ENCODE peak calls at places on chromosomes 4 and X, in eight cellular contexts. S, X, L, T, O, D, J and W are unnamed samples.

GRCh38 chrX:118523920-118524319 is 28.3 kb downstream of the DOCK11 start:
- DNase-seq in S (peak), X (no peak), L (no peak), T (no peak), O (no peak), D (no peak), J (no peak), W (no peak)

GRCh38 chrX:14717949-14718348 is 154.9 kb downstream of the FANCB start:
- DNase-seq in S (no peak), X (no peak), L (no peak), T (no peak), O (no peak), D (no peak), J (no peak), W (no peak)

GRCh38 chr4:123308667-123309066 is 87.9 kb upstream of the SPRY1 start:
- DNase-seq in S (no peak), X (no peak), L (no peak), T (no peak), O (no peak), D (no peak), J (no peak), W (no peak)

GRCh38 chrX:102720237-102721168 is at the start of gene GPRASP3:
- DNase-seq in S (peak), X (peak), L (peak), T (no peak), O (no peak), D (peak), J (peak), W (no peak)

GRCh38 chr4:110211770-110212061 is 13.3 kb upstream of the ELOVL6 start:
- DNase-seq in S (no peak), X (no peak), L (no peak), T (no peak), O (no peak), D (no peak), J (no peak), W (no peak)

GRCh38 chr4:181946902-181947301 is 296.3 kb upstream of the TENM3 start:
- DNase-seq in S (no peak), X (no peak), L (no peak), T (no peak), O (no peak), D (no peak), J (no peak), W (no peak)

GRCh38 chr4:134531013-134531412 is 329.4 kb upstream of the PABPC4L start:
- DNase-seq in S (no peak), X (no peak), L (no peak), T (no peak), O (no peak), D (no peak), J (no peak), W (no peak)

GRCh38 chr4:139242511-139243051 is 37.4 kb downstream of the MGARP start:
- DNase-seq in S (no peak), X (no peak), L (no peak), T (no peak), O (no peak), D (peak), J (peak), W (no peak)

GRCh38 chr4:152100378-152101201 is 339.8 kb upstream of the GATB start:
- DNase-seq in S (peak), X (no peak), L (no peak), T (peak), O (no peak), D (no peak), J (no peak), W (no peak)

GRCh38 chr4:128387600-128388351 is 100.2 kb upstream of the PGRMC2 start:
- DNase-seq in S (no peak), X (no peak), L (no peak), T (no peak), O (no peak), D (peak), J (peak), W (no peak)

GRCh38 chr4:1285790-1286553 is 3.7 kb upstream of the MAEA start:
- DNase-seq in S (no peak), X (peak), L (no peak), T (no peak), O (no peak), D (no peak), J (no peak), W (no peak)

GRCh38 chr4:54882616-54883015 is 224.9 kb downstream of the KIT start:
- DNase-seq in S (no peak), X (no peak), L (no peak), T (no peak), O (no peak), D (peak), J (peak), W (no peak)

GRCh38 chr4:136336479-136336878 is 1195.8 kb downstream of the PCDH18 start:
- DNase-seq in S (no peak), X (no peak), L (no peak), T (no peak), O (no peak), D (no peak), J (no peak), W (no peak)

GRCh38 chr4:71187399-71188196 is 151.2 kb upstream of the SLC4A4 start:
- DNase-seq in S (no peak), X (peak), L (peak), T (no peak), O (peak), D (no peak), J (peak), W (no peak)

GRCh38 chr4:127783026-127783769 is 1.1 kb downstream of the HSPA4L start:
- DNase-seq in S (no peak), X (peak), L (peak), T (peak), O (peak), D (peak), J (peak), W (peak)

GRCh38 chrX:129931411-129932136 is 25.6 kb downstream of the UTP14A start:
- DNase-seq in S (peak), X (peak), L (peak), T (peak), O (peak), D (peak), J (peak), W (peak)

GRCh38 chr4:100289530-100289888 is 99.2 kb upstream of the DDIT4L start:
- DNase-seq in S (no peak), X (no peak), L (no peak), T (no peak), O (no peak), D (no peak), J (no peak), W (no peak)

GRCh38 chr4:146235654-146236570 is 21.6 kb downstream of the REELD1 start:
- DNase-seq in S (no peak), X (no peak), L (no peak), T (no peak), O (no peak), D (peak), J (no peak), W (no peak)

GRCh38 chr4:110287130-110287529 is 88.7 kb upstream of the ELOVL6 start:
- DNase-seq in S (no peak), X (no peak), L (no peak), T (no peak), O (no peak), D (peak), J (peak), W (no peak)

GRCh38 chrX:70134116-70134477 is 850 bp downstream of the IGBP1 start:
- DNase-seq in S (no peak), X (peak), L (no peak), T (no peak), O (no peak), D (no peak), J (peak), W (no peak)

GRCh38 chr4:155966171-155966570 is 12.5 kb upstream of the CTSO start:
- DNase-seq in S (no peak), X (no peak), L (no peak), T (no peak), O (no peak), D (no peak), J (no peak), W (no peak)

GRCh38 chr4:121307441-121308327 is 73.1 kb downstream of the QRFPR start:
- DNase-seq in S (peak), X (peak), L (no peak), T (no peak), O (no peak), D (peak), J (peak), W (no peak)

GRCh38 chr4:1711055-1711905 is 839 bp downstream of the SLBP start:
- DNase-seq in S (peak), X (peak), L (peak), T (no peak), O (no peak), D (peak), J (peak), W (peak)

GRCh38 chr4:187085339-187085738 is 361.7 kb upstream of the FAT1 start:
- DNase-seq in S (no peak), X (no peak), L (no peak), T (no peak), O (no peak), D (no peak), J (no peak), W (no peak)

GRCh38 chr4:7421356-7422097 is 13.2 kb downstream of the PSAPL1 start:
- DNase-seq in S (no peak), X (no peak), L (peak), T (peak), O (no peak), D (no peak), J (no peak), W (no peak)

GRCh38 chr4:76956961-76957738 is 7.6 kb downstream of the SEPTIN11 start:
- DNase-seq in S (no peak), X (peak), L (no peak), T (no peak), O (no peak), D (no peak), J (no peak), W (no peak)

GRCh38 chr4:127425911-127426310 is 206.8 kb upstream of the INTU start:
- DNase-seq in S (no peak), X (no peak), L (no peak), T (no peak), O (no peak), D (no peak), J (no peak), W (no peak)

GRCh38 chr4:183546376-183546775 is 41.5 kb downstream of the ING2 start:
- DNase-seq in S (no peak), X (no peak), L (no peak), T (no peak), O (no peak), D (no peak), J (no peak), W (no peak)
- TF ChIP-seq CTCF in S (no peak), X (no peak), L (no peak), T (no peak), O (no peak), D (no peak), J (no peak), W (no peak)

DNA sequence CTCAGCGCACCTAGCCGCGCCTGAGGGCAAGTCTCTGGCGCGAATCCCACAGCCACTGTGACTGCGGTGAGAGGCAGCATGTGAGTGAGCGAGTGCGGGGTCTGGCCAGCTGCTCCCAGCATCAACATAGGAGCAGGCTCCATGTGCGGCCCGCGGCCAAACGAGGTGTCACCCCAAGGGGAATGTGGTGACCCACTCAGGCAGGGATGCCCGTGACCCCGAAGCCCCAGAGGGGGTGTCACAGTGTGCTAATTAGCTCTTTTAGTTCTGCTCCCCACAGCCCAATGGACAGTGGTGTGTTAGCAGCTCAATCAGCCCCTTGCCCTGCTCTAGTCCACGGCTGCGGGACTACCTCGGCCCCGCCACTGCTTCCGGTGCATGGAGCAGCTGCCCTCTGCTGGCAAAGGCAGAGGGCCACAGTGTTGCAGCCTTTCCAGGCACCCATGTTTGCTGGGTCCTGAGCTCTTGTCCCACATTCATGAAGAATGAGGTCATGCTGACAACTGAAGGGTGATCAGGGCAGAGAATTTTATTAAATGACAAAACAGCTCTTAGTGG is 61.4 kb downstream of the AGA start:
- DNase-seq in S (no peak), X (no peak), L (no peak), T (no peak), O (no peak), D (no peak), J (no peak), W (no peak)
- TF ChIP-seq CTCF in S (no peak), X (no peak), L (no peak), T (no peak), O (peak), D (peak), J (no peak), W (no peak)

DNA sequence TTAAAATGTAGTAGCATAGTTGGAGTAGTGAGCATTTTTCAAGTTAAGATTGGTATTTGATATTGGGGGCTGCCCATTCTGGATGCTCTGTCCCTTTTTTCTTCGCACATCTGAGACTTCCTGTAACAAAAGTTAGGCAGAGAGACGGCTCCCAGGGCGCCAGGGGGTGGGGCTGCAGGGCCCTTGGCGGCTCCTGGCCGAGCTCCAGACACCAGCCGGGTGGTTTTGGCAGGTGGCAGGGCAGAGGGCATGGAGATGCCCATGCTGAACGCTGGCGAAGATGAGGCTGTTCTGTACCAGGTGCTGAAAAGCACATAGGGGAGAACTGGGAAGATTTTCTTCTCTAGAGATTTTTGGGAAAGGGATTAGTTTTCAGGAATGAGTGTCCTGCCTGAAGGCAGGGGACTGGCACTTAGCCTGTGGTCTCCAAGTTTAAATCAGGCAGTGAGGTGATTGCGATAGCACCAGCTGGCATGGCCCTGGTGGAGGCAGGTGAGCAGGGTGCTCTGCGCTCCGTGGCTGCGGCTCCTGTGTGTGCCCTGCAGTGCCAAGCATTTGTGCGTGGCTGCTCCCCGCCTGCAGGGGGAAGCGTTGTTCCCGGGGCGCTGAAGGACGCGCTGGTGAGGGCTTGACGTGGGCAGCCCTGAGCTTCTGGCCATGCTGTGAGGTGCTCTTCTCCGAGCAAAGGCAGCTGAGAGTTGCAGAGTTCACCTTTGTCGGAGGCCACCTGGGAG is 23.6 kb upstream of the HGFAC start:
- DNase-seq in S (no peak), X (no peak), L (peak), T (no peak), O (no peak), D (no peak), J (no peak), W (no peak)
- TF ChIP-seq CTCF in S (no peak), X (no peak), L (no peak), T (no peak), O (peak), D (peak), J (peak), W (no peak)

DNA sequence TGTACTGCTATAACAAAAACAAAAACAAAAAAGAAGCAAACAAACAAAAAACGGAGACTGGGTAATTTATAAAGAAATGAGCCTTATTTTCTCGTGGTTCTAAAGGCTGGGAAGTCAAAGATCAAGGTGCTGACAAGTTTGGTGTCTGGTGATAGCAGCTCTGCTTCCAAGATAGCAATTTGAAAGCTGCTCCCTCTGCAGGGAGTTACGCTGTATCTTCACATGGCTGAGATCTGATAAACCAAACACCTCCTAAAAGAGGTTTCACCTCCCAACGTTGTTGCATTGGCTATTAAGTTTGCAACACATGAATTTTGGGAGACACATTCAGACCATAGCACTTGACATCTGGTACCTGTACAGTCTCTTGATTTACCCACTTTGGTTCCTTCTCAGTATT is 854.2 kb downstream of the CENPC start:
- DNase-seq in S (no peak), X (no peak), L (no peak), T (no peak), O (no peak), D (no peak), J (no peak), W (no peak)
- TF ChIP-seq CTCF in S (no peak), X (no peak), L (no peak), T (no peak), O (no peak), D (peak), J (peak), W (no peak)

DNA sequence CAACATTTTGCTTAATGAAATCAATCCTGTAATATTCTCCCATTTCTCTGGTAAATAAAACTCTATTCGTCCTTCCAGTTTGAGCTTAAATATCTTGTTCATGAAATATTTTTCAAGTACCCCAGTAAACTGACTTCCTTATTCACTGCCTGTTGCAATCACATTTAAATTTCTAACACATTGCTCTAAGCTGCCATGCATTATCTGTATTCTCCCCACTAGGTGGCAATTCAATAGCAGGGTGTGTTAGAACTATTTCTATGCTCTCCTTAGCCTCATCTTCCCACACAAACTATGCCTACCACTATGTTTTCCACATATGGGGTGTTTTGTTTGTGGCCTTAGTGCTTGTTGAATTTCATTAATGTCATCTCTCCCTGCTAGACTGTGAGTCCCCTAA is 377.1 kb upstream of the HS3ST1 start:
- DNase-seq in S (no peak), X (no peak), L (no peak), T (no peak), O (no peak), D (peak), J (peak), W (no peak)
- TF ChIP-seq CTCF in S (no peak), X (peak), L (peak), T (no peak), O (peak), D (peak), J (peak), W (no peak)